ENCODE peak calls at places on chromosome X, in nine cellular contexts. One of them, this sample, is unnamed.
A peak's percentile ranks its signal among the peaks of the same experiment; 100 is the strongest.

GRCh38 chrX:3066555-3066954 is 25.3 kb downstream of the ARSF start:
- DNase-seq in sigmoid colon: no peak
- DNase-seq in mesenchymal stem cell: peak; percentile 3
- DNase-seq in cardiac muscle cell: peak; percentile 32
- DNase-seq in neuronal stem cell: no peak
- DNase-seq in neural progenitor cell: peak; percentile 7
- DNase-seq in RWPE2: no peak
- DNase-seq in upper lobe of right lung: no peak
- DNase-seq in aorta: no peak
- DNase-seq in this sample: no peak

GRCh38 chrX:110699109-110699508 is 96.5 kb downstream of the CHRDL1 start:
- DNase-seq in sigmoid colon: no peak
- DNase-seq in mesenchymal stem cell: peak; percentile 1
- DNase-seq in cardiac muscle cell: no peak
- DNase-seq in neuronal stem cell: no peak
- DNase-seq in neural progenitor cell: no peak
- DNase-seq in RWPE2: no peak
- DNase-seq in upper lobe of right lung: no peak
- DNase-seq in aorta: no peak
- DNase-seq in this sample: no peak

GRCh38 chrX:154328646-154329045 is 33.1 kb downstream of the TKTL1 start:
- DNase-seq in sigmoid colon: no peak
- DNase-seq in mesenchymal stem cell: no peak
- DNase-seq in cardiac muscle cell: no peak
- DNase-seq in neuronal stem cell: no peak
- DNase-seq in neural progenitor cell: no peak
- DNase-seq in RWPE2: no peak
- DNase-seq in upper lobe of right lung: no peak
- DNase-seq in aorta: no peak
- DNase-seq in this sample: no peak

GRCh38 chrX:40012800-40013682 is 84.7 kb downstream of the BCOR start:
- DNase-seq in sigmoid colon: peak; percentile 88
- DNase-seq in mesenchymal stem cell: peak; percentile 81
- DNase-seq in cardiac muscle cell: peak; percentile 68
- DNase-seq in neuronal stem cell: no peak
- DNase-seq in neural progenitor cell: peak; percentile 51
- DNase-seq in RWPE2: peak; percentile 66
- DNase-seq in upper lobe of right lung: peak; percentile 76
- DNase-seq in aorta: peak; percentile 87
- DNase-seq in this sample: peak; percentile 61

GRCh38 chrX:137198040-137198439 is 164.2 kb upstream of the GPR101 start:
- DNase-seq in sigmoid colon: no peak
- DNase-seq in mesenchymal stem cell: no peak
- DNase-seq in cardiac muscle cell: no peak
- DNase-seq in neuronal stem cell: no peak
- DNase-seq in neural progenitor cell: no peak
- DNase-seq in RWPE2: no peak
- DNase-seq in upper lobe of right lung: no peak
- DNase-seq in aorta: no peak
- DNase-seq in this sample: no peak

GRCh38 chrX:16778545-16778944 is 7.7 kb upstream of the TXLNG start:
- DNase-seq in sigmoid colon: no peak
- DNase-seq in mesenchymal stem cell: no peak
- DNase-seq in cardiac muscle cell: peak; percentile 68
- DNase-seq in neuronal stem cell: no peak
- DNase-seq in neural progenitor cell: no peak
- DNase-seq in RWPE2: no peak
- DNase-seq in upper lobe of right lung: no peak
- DNase-seq in aorta: no peak
- DNase-seq in this sample: no peak

GRCh38 chrX:103330601-103331397 is 760 bp downstream of the TCEAL7 start:
- DNase-seq in sigmoid colon: peak; percentile 59
- DNase-seq in mesenchymal stem cell: peak; percentile 2
- DNase-seq in cardiac muscle cell: peak; percentile 16
- DNase-seq in neuronal stem cell: no peak
- DNase-seq in neural progenitor cell: peak; percentile 69
- DNase-seq in RWPE2: no peak
- DNase-seq in upper lobe of right lung: no peak
- DNase-seq in aorta: no peak
- DNase-seq in this sample: no peak

GRCh38 chrX:105136786-105137185 is 83.7 kb downstream of the TEX13A start:
- DNase-seq in sigmoid colon: no peak
- DNase-seq in mesenchymal stem cell: no peak
- DNase-seq in cardiac muscle cell: no peak
- DNase-seq in neuronal stem cell: no peak
- DNase-seq in neural progenitor cell: no peak
- DNase-seq in RWPE2: no peak
- DNase-seq in upper lobe of right lung: no peak
- DNase-seq in aorta: no peak
- DNase-seq in this sample: no peak

GRCh38 chrX:10110984-10111363 is 45.8 kb upstream of the CLCN4 start:
- DNase-seq in sigmoid colon: no peak
- DNase-seq in mesenchymal stem cell: no peak
- DNase-seq in cardiac muscle cell: no peak
- DNase-seq in neuronal stem cell: no peak
- DNase-seq in neural progenitor cell: no peak
- DNase-seq in RWPE2: no peak
- DNase-seq in upper lobe of right lung: no peak
- DNase-seq in aorta: no peak
- DNase-seq in this sample: no peak

GRCh38 chrX:69121321-69122000 is 43.8 kb downstream of the PJA1 start:
- DNase-seq in sigmoid colon: no peak
- DNase-seq in mesenchymal stem cell: no peak
- DNase-seq in cardiac muscle cell: no peak
- DNase-seq in neuronal stem cell: no peak
- DNase-seq in neural progenitor cell: no peak
- DNase-seq in RWPE2: no peak
- DNase-seq in upper lobe of right lung: no peak
- DNase-seq in aorta: no peak
- DNase-seq in this sample: no peak

GRCh38 chrX:2710041-2710471 is 19.0 kb downstream of the CD99 start:
- DNase-seq in sigmoid colon: peak; percentile 74
- DNase-seq in mesenchymal stem cell: peak; percentile 98
- DNase-seq in cardiac muscle cell: peak; percentile 76
- DNase-seq in neuronal stem cell: no peak
- DNase-seq in neural progenitor cell: no peak
- DNase-seq in RWPE2: no peak
- DNase-seq in upper lobe of right lung: no peak
- DNase-seq in aorta: no peak
- DNase-seq in this sample: no peak

GRCh38 chrX:12197030-12197429 is 58.8 kb downstream of the FRMPD4 start:
- DNase-seq in sigmoid colon: no peak
- DNase-seq in mesenchymal stem cell: no peak
- DNase-seq in cardiac muscle cell: peak; percentile 63
- DNase-seq in neuronal stem cell: no peak
- DNase-seq in neural progenitor cell: peak; percentile 9
- DNase-seq in RWPE2: no peak
- DNase-seq in upper lobe of right lung: no peak
- DNase-seq in aorta: no peak
- DNase-seq in this sample: no peak

GRCh38 chrX:118595501-118596042 is 100.0 kb downstream of the DOCK11 start:
- DNase-seq in sigmoid colon: no peak
- DNase-seq in mesenchymal stem cell: no peak
- DNase-seq in cardiac muscle cell: peak; percentile 6
- DNase-seq in neuronal stem cell: no peak
- DNase-seq in neural progenitor cell: no peak
- DNase-seq in RWPE2: no peak
- DNase-seq in upper lobe of right lung: no peak
- DNase-seq in aorta: no peak
- DNase-seq in this sample: no peak

GRCh38 chrX:9710332-9710731 is 55.3 kb downstream of the GPR143 start:
- DNase-seq in sigmoid colon: no peak
- DNase-seq in mesenchymal stem cell: peak; percentile 7
- DNase-seq in cardiac muscle cell: no peak
- DNase-seq in neuronal stem cell: no peak
- DNase-seq in neural progenitor cell: no peak
- DNase-seq in RWPE2: no peak
- DNase-seq in upper lobe of right lung: no peak
- DNase-seq in aorta: no peak
- DNase-seq in this sample: no peak

GRCh38 chrX:64642482-64642881 is 247.2 kb upstream of the MTMR8 start:
- DNase-seq in sigmoid colon: no peak
- DNase-seq in mesenchymal stem cell: no peak
- DNase-seq in cardiac muscle cell: no peak
- DNase-seq in neuronal stem cell: no peak
- DNase-seq in neural progenitor cell: peak; percentile 12
- DNase-seq in RWPE2: no peak
- DNase-seq in upper lobe of right lung: no peak
- DNase-seq in aorta: no peak
- DNase-seq in this sample: no peak

GRCh38 chrX:29308726-29309125 is 721.5 kb downstream of the IL1RAPL1 start:
- DNase-seq in sigmoid colon: no peak
- DNase-seq in mesenchymal stem cell: no peak
- DNase-seq in cardiac muscle cell: no peak
- DNase-seq in neuronal stem cell: no peak
- DNase-seq in neural progenitor cell: no peak
- DNase-seq in RWPE2: no peak
- DNase-seq in upper lobe of right lung: no peak
- DNase-seq in aorta: no peak
- DNase-seq in this sample: no peak

GRCh38 chrX:97315939-97316338 is 432.2 kb downstream of the RPA4 start:
- DNase-seq in sigmoid colon: no peak
- DNase-seq in mesenchymal stem cell: no peak
- DNase-seq in cardiac muscle cell: no peak
- DNase-seq in neuronal stem cell: no peak
- DNase-seq in neural progenitor cell: no peak
- DNase-seq in RWPE2: no peak
- DNase-seq in upper lobe of right lung: no peak
- DNase-seq in aorta: no peak
- DNase-seq in this sample: no peak

GRCh38 chrX:24153175-24153795 is 3.8 kb downstream of the ZFX start:
- DNase-seq in sigmoid colon: peak; percentile 66
- DNase-seq in mesenchymal stem cell: no peak
- DNase-seq in cardiac muscle cell: peak; percentile 36
- DNase-seq in neuronal stem cell: no peak
- DNase-seq in neural progenitor cell: peak; percentile 42
- DNase-seq in RWPE2: peak; percentile 43
- DNase-seq in upper lobe of right lung: no peak
- DNase-seq in aorta: no peak
- DNase-seq in this sample: no peak
- H3K4me1 ChIP-seq in sigmoid colon: peaks cover 74% of the 10 kb centered on the region
- H3K4me1 ChIP-seq in mesenchymal stem cell: peaks cover 2% of the 10 kb centered on the region
- H3K4me1 ChIP-seq in cardiac muscle cell: peaks cover 40% of the 10 kb centered on the region
- H3K4me1 ChIP-seq in neuronal stem cell: peaks cover 10% of the 10 kb centered on the region
- H3K4me1 ChIP-seq in neural progenitor cell: peaks cover 30% of the 10 kb centered on the region
- H3K4me1 ChIP-seq in RWPE2: peaks cover 23% of the 10 kb centered on the region
- H3K4me1 ChIP-seq in upper lobe of right lung: peaks cover 38% of the 10 kb centered on the region
- H3K4me1 ChIP-seq in aorta: no peaks in the 10 kb centered on the region
- H3K4me1 ChIP-seq in this sample: peaks cover 9% of the 10 kb centered on the region

DNA sequence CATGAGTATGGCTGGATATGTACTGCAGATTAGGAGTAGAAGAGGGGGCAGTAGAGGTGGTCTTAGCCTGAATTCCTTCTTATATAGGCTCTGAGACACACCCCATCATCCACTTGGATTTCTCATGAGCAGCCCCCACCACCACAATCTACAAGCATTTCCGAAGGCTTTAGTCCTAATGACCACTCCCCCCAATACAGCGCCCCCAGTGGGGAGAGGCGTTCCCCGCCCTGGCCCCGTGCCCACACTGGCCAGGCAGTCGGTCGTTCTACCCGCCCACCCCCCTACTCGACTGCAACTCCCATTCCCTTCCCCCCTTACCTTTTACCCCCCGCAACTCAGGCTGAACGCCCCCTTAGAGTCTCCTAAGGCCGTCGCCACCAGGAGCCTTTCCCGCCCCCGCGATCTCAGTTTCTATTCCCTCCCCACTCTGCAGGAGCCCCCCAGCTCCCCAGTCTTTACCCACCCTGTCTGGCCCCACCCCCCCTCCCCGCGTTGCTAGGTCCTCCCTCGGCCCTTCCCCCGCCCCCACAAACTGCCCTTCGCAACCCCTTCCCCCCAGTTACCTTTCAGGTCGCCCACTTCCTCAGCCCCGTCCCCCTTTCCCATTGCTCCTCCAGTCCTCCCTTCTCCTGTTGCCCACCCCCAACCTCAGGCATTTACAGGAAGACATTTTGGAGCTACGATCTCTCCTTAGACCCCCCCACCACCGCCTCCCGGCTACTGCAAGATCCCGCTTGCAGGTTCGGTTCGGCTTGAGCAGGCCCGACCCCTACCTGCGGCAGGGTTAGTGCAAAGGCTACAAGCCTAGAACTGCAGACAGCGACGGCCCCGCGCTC is 468 bp downstream of the ZMYM3 start:
- DNase-seq in sigmoid colon: no peak
- DNase-seq in mesenchymal stem cell: peak; percentile 50
- DNase-seq in cardiac muscle cell: peak; percentile 48
- DNase-seq in neuronal stem cell: peak; percentile 15
- DNase-seq in neural progenitor cell: peak; percentile 65
- DNase-seq in RWPE2: no peak
- DNase-seq in upper lobe of right lung: peak; percentile 68
- DNase-seq in aorta: peak; percentile 83
- DNase-seq in this sample: peak; percentile 72
- H3K27ac ChIP-seq in sigmoid colon: peak overlapping the region; percentile 90
- H3K27ac ChIP-seq in mesenchymal stem cell: peak overlapping the region; percentile 34
- H3K27ac ChIP-seq in cardiac muscle cell: peak overlapping the region; percentile 93
- H3K27ac ChIP-seq in neuronal stem cell: peak overlapping the region; percentile 82
- H3K27ac ChIP-seq in neural progenitor cell: no peak overlapping the region
- H3K27ac ChIP-seq in RWPE2: peak overlapping the region; percentile 31
- H3K27ac ChIP-seq in upper lobe of right lung: peak overlapping the region; percentile 81
- H3K27ac ChIP-seq in aorta: peak overlapping the region; percentile 35
- H3K27ac ChIP-seq in this sample: peak overlapping the region; percentile 40

DNA sequence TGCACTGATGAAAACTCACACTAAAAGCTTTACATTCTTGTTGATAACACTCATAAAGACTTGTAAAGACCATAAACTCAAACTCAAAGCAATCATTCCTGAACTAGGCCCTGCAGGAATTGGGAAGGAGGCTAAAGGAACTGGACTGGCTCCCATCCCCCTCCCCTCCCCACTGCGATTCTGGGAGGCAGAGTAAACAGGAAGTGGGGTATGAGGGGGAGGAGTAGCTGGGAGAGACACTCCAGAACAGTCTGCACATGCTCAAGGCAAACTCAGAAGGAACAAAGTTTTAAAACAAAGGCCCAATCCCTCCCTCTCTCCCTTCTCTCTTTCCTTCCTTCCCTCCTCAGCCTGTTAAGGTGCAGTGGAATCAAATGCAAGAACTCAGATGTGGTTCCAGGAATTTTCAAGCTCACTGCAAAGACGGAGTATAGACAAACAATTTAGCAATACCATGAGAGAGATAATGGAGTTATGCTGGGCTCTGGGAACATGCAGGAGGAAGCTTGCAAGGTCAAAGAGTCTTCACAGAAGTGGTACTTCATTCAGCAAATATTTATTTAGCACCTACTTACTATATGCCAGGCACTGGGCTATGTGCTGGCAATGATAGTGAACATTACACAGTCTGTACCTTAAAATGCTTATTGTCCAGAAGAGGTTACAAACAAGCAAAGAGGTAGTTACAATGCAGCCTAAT is 15.9 kb downstream of the MID1IP1 start:
- DNase-seq in sigmoid colon: peak; percentile 73
- DNase-seq in mesenchymal stem cell: peak; percentile 54
- DNase-seq in cardiac muscle cell: peak; percentile 81
- DNase-seq in neuronal stem cell: no peak
- DNase-seq in neural progenitor cell: no peak
- DNase-seq in RWPE2: no peak
- DNase-seq in upper lobe of right lung: peak; percentile 58
- DNase-seq in aorta: no peak
- DNase-seq in this sample: peak; percentile 71
- H3K4me1 ChIP-seq in sigmoid colon: no peaks in the 10 kb centered on the region
- H3K4me1 ChIP-seq in mesenchymal stem cell: no peaks in the 10 kb centered on the region
- H3K4me1 ChIP-seq in cardiac muscle cell: peaks cover 6% of the 10 kb centered on the region
- H3K4me1 ChIP-seq in neuronal stem cell: no peaks in the 10 kb centered on the region
- H3K4me1 ChIP-seq in neural progenitor cell: no peaks in the 10 kb centered on the region
- H3K4me1 ChIP-seq in RWPE2: peaks cover 5% of the 10 kb centered on the region
- H3K4me1 ChIP-seq in upper lobe of right lung: no peaks in the 10 kb centered on the region
- H3K4me1 ChIP-seq in aorta: no peaks in the 10 kb centered on the region
- H3K4me1 ChIP-seq in this sample: peaks cover 6% of the 10 kb centered on the region

GRCh38 chrX:8462488-8462887 is 2.1 kb upstream of the VCX3B start:
- DNase-seq in sigmoid colon: no peak
- DNase-seq in mesenchymal stem cell: no peak
- DNase-seq in cardiac muscle cell: no peak
- DNase-seq in neuronal stem cell: no peak
- DNase-seq in neural progenitor cell: no peak
- DNase-seq in RWPE2: no peak
- DNase-seq in upper lobe of right lung: no peak
- DNase-seq in aorta: no peak
- DNase-seq in this sample: no peak
- H3K27ac ChIP-seq in sigmoid colon: no peak overlapping the region
- H3K27ac ChIP-seq in mesenchymal stem cell: no peak overlapping the region
- H3K27ac ChIP-seq in cardiac muscle cell: no peak overlapping the region
- H3K27ac ChIP-seq in neuronal stem cell: no peak overlapping the region
- H3K27ac ChIP-seq in neural progenitor cell: no peak overlapping the region
- H3K27ac ChIP-seq in RWPE2: no peak overlapping the region
- H3K27ac ChIP-seq in upper lobe of right lung: no peak overlapping the region
- H3K27ac ChIP-seq in aorta: no peak overlapping the region
- H3K27ac ChIP-seq in this sample: no peak overlapping the region